ENCODE peak calls at places on chromosomes 7 and 10, in five cellular contexts. One of them, this sample, is unnamed.

GRCh38 chr10:28594401-28594800 is 61.5 kb downstream of the WAC start:
- DNase-seq in CD8-positive, alpha-beta T cell: no peak
- DNase-seq in nephron progenitor cell: no peak
- DNase-seq in BE2C: no peak
- DNase-seq in kidney epithelial cell: no peak
- DNase-seq in this sample: no peak

GRCh38 chr10:1057106-1057657 is 997 bp downstream of the WDR37 start:
- DNase-seq in CD8-positive, alpha-beta T cell: no peak
- DNase-seq in nephron progenitor cell: peak; percentile 34
- DNase-seq in BE2C: no peak
- DNase-seq in kidney epithelial cell: no peak
- DNase-seq in this sample: no peak

GRCh38 chr10:101968286-101968685 is 87.7 kb downstream of the ARMH3 start:
- DNase-seq in CD8-positive, alpha-beta T cell: no peak
- DNase-seq in nephron progenitor cell: no peak
- DNase-seq in BE2C: no peak
- DNase-seq in kidney epithelial cell: no peak
- DNase-seq in this sample: no peak

GRCh38 chr7:20304366-20304765 is 26.3 kb upstream of the ITGB8 start:
- DNase-seq in CD8-positive, alpha-beta T cell: no peak
- DNase-seq in nephron progenitor cell: no peak
- DNase-seq in BE2C: no peak
- DNase-seq in kidney epithelial cell: no peak
- DNase-seq in this sample: no peak

GRCh38 chr7:46368871-46369270 is 447.8 kb upstream of the IGFBP3 start:
- DNase-seq in CD8-positive, alpha-beta T cell: no peak
- DNase-seq in nephron progenitor cell: no peak
- DNase-seq in BE2C: no peak
- DNase-seq in kidney epithelial cell: no peak
- DNase-seq in this sample: no peak

GRCh38 chr7:125383324-125383723 is 453.7 kb upstream of the POT1 start:
- DNase-seq in CD8-positive, alpha-beta T cell: no peak
- DNase-seq in nephron progenitor cell: no peak
- DNase-seq in BE2C: no peak
- DNase-seq in kidney epithelial cell: no peak
- DNase-seq in this sample: no peak

GRCh38 chr7:43396193-43396747 is 186.6 kb upstream of the STK17A start:
- DNase-seq in CD8-positive, alpha-beta T cell: no peak
- DNase-seq in nephron progenitor cell: no peak
- DNase-seq in BE2C: no peak
- DNase-seq in kidney epithelial cell: no peak
- DNase-seq in this sample: no peak

GRCh38 chr7:159139202-159139601 is 5.5 kb downstream of the VIPR2 start:
- DNase-seq in CD8-positive, alpha-beta T cell: no peak
- DNase-seq in nephron progenitor cell: no peak
- DNase-seq in BE2C: no peak
- DNase-seq in kidney epithelial cell: no peak
- DNase-seq in this sample: no peak

GRCh38 chr10:111872591-111872990 is 311.0 kb downstream of the GPAM start:
- DNase-seq in CD8-positive, alpha-beta T cell: no peak
- DNase-seq in nephron progenitor cell: no peak
- DNase-seq in BE2C: no peak
- DNase-seq in kidney epithelial cell: no peak
- DNase-seq in this sample: peak; percentile 69

GRCh38 chr7:103150192-103150591 is 1.3 kb upstream of the NAPEPLD start:
- DNase-seq in CD8-positive, alpha-beta T cell: no peak
- DNase-seq in nephron progenitor cell: no peak
- DNase-seq in BE2C: no peak
- DNase-seq in kidney epithelial cell: no peak
- DNase-seq in this sample: peak; percentile 14

GRCh38 chr10:513393-513792 is 176.1 kb downstream of the DIP2C start:
- DNase-seq in CD8-positive, alpha-beta T cell: no peak
- DNase-seq in nephron progenitor cell: no peak
- DNase-seq in BE2C: no peak
- DNase-seq in kidney epithelial cell: no peak
- DNase-seq in this sample: no peak

GRCh38 chr7:40493609-40494041 is 358.8 kb downstream of the SUGCT start:
- DNase-seq in CD8-positive, alpha-beta T cell: no peak
- DNase-seq in nephron progenitor cell: no peak
- DNase-seq in BE2C: no peak
- DNase-seq in kidney epithelial cell: no peak
- DNase-seq in this sample: no peak

GRCh38 chr10:46523119-46523880 is 33.2 kb downstream of the GPRIN2 start:
- DNase-seq in CD8-positive, alpha-beta T cell: no peak
- DNase-seq in nephron progenitor cell: peak; percentile 18
- DNase-seq in BE2C: no peak
- DNase-seq in kidney epithelial cell: no peak
- DNase-seq in this sample: peak; percentile 95

GRCh38 chr10:129964611-129965417 is 740 bp upstream of the EBF3 start:
- DNase-seq in CD8-positive, alpha-beta T cell: no peak
- DNase-seq in nephron progenitor cell: peak; percentile 62
- DNase-seq in BE2C: no peak
- DNase-seq in kidney epithelial cell: no peak
- DNase-seq in this sample: no peak

GRCh38 chr10:69936091-69936490 is 116.6 kb upstream of the MACROH2A2 start:
- DNase-seq in CD8-positive, alpha-beta T cell: no peak
- DNase-seq in nephron progenitor cell: no peak
- DNase-seq in BE2C: no peak
- DNase-seq in kidney epithelial cell: no peak
- DNase-seq in this sample: no peak

GRCh38 chr10:42691361-42692120 is 53.2 kb upstream of the ZNF33B start:
- DNase-seq in CD8-positive, alpha-beta T cell: no peak
- DNase-seq in nephron progenitor cell: no peak
- DNase-seq in BE2C: peak; percentile 77
- DNase-seq in kidney epithelial cell: no peak
- DNase-seq in this sample: peak; percentile 25

GRCh38 chr7:4084271-4084670 is 597.8 kb upstream of the FOXK1 start:
- DNase-seq in CD8-positive, alpha-beta T cell: no peak
- DNase-seq in nephron progenitor cell: no peak
- DNase-seq in BE2C: no peak
- DNase-seq in kidney epithelial cell: no peak
- DNase-seq in this sample: no peak

GRCh38 chr10:119616879-119617580 is 20.3 kb upstream of the TIAL1 start:
- DNase-seq in CD8-positive, alpha-beta T cell: no peak
- DNase-seq in nephron progenitor cell: peak; percentile 30
- DNase-seq in BE2C: no peak
- DNase-seq in kidney epithelial cell: no peak
- DNase-seq in this sample: no peak

GRCh38 chr10:68781613-68782574 is 45.4 kb upstream of the STOX1 start:
- DNase-seq in CD8-positive, alpha-beta T cell: no peak
- DNase-seq in nephron progenitor cell: no peak
- DNase-seq in BE2C: no peak
- DNase-seq in kidney epithelial cell: no peak
- DNase-seq in this sample: no peak

GRCh38 chr10:96271017-96271815 is at the start of gene BLNK:
- DNase-seq in CD8-positive, alpha-beta T cell: no peak
- DNase-seq in nephron progenitor cell: no peak
- DNase-seq in BE2C: no peak
- DNase-seq in kidney epithelial cell: peak; percentile 28
- DNase-seq in this sample: peak; percentile 79

GRCh38 chr10:22619111-22619510 is 95.3 kb downstream of the PIP4K2A start:
- DNase-seq in CD8-positive, alpha-beta T cell: no peak
- DNase-seq in nephron progenitor cell: no peak
- DNase-seq in BE2C: no peak
- DNase-seq in kidney epithelial cell: no peak
- DNase-seq in this sample: no peak

GRCh38 chr7:21504021-21504420 is 38.8 kb upstream of the DNAH11 start:
- DNase-seq in CD8-positive, alpha-beta T cell: no peak
- DNase-seq in nephron progenitor cell: no peak
- DNase-seq in BE2C: no peak
- DNase-seq in kidney epithelial cell: no peak
- DNase-seq in this sample: no peak

GRCh38 chr7:19989906-19990305 is 216.5 kb upstream of the TMEM196 start:
- DNase-seq in CD8-positive, alpha-beta T cell: no peak
- DNase-seq in nephron progenitor cell: no peak
- DNase-seq in BE2C: no peak
- DNase-seq in kidney epithelial cell: no peak
- DNase-seq in this sample: no peak

GRCh38 chr10:3452234-3452633 is 279.7 kb upstream of the PITRM1 start:
- DNase-seq in CD8-positive, alpha-beta T cell: no peak
- DNase-seq in nephron progenitor cell: no peak
- DNase-seq in BE2C: no peak
- DNase-seq in kidney epithelial cell: peak; percentile 83
- DNase-seq in this sample: peak; percentile 70

GRCh38 chr10:132306951-132307751 is 599 bp downstream of the STK32C start:
- DNase-seq in CD8-positive, alpha-beta T cell: no peak
- DNase-seq in nephron progenitor cell: peak; percentile 39
- DNase-seq in BE2C: peak; percentile 44
- DNase-seq in kidney epithelial cell: no peak
- DNase-seq in this sample: peak; percentile 55

GRCh38 chr7:8386926-8387550 is 46.4 kb upstream of the NXPH1 start:
- DNase-seq in CD8-positive, alpha-beta T cell: no peak
- DNase-seq in nephron progenitor cell: no peak
- DNase-seq in BE2C: no peak
- DNase-seq in kidney epithelial cell: no peak
- DNase-seq in this sample: no peak

GRCh38 chr7:123633553-123633952 is 22.1 kb upstream of the LMOD2 start:
- DNase-seq in CD8-positive, alpha-beta T cell: no peak
- DNase-seq in nephron progenitor cell: no peak
- DNase-seq in BE2C: no peak
- DNase-seq in kidney epithelial cell: peak; percentile 45
- DNase-seq in this sample: peak; percentile 76

GRCh38 chr7:80100254-80100653 is 34.4 kb upstream of the GNAI1 start:
- DNase-seq in CD8-positive, alpha-beta T cell: no peak
- DNase-seq in nephron progenitor cell: no peak
- DNase-seq in BE2C: no peak
- DNase-seq in kidney epithelial cell: no peak
- DNase-seq in this sample: no peak

GRCh38 chr7:80097756-80098155 is 36.9 kb upstream of the GNAI1 start:
- DNase-seq in CD8-positive, alpha-beta T cell: no peak
- DNase-seq in nephron progenitor cell: no peak
- DNase-seq in BE2C: no peak
- DNase-seq in kidney epithelial cell: no peak
- DNase-seq in this sample: no peak

GRCh38 chr7:80093349-80093748 is 41.3 kb upstream of the GNAI1 start:
- DNase-seq in CD8-positive, alpha-beta T cell: no peak
- DNase-seq in nephron progenitor cell: no peak
- DNase-seq in BE2C: no peak
- DNase-seq in kidney epithelial cell: no peak
- DNase-seq in this sample: no peak

GRCh38 chr7:80098795-80099194 is 35.8 kb upstream of the GNAI1 start:
- DNase-seq in CD8-positive, alpha-beta T cell: no peak
- DNase-seq in nephron progenitor cell: no peak
- DNase-seq in BE2C: peak; percentile 14
- DNase-seq in kidney epithelial cell: no peak
- DNase-seq in this sample: no peak

GRCh38 chr7:80095545-80095944 is 39.1 kb upstream of the GNAI1 start:
- DNase-seq in CD8-positive, alpha-beta T cell: no peak
- DNase-seq in nephron progenitor cell: no peak
- DNase-seq in BE2C: no peak
- DNase-seq in kidney epithelial cell: no peak
- DNase-seq in this sample: peak; percentile 38
- TF ChIP-seq CTCF in CD8-positive, alpha-beta T cell: no peak
- TF ChIP-seq CTCF in nephron progenitor cell: peak; percentile 26
- TF ChIP-seq CTCF in BE2C: peak; percentile 43
- TF ChIP-seq CTCF in kidney epithelial cell: peak; percentile 31
- TF ChIP-seq CTCF in this sample: peak; percentile 37

DNA sequence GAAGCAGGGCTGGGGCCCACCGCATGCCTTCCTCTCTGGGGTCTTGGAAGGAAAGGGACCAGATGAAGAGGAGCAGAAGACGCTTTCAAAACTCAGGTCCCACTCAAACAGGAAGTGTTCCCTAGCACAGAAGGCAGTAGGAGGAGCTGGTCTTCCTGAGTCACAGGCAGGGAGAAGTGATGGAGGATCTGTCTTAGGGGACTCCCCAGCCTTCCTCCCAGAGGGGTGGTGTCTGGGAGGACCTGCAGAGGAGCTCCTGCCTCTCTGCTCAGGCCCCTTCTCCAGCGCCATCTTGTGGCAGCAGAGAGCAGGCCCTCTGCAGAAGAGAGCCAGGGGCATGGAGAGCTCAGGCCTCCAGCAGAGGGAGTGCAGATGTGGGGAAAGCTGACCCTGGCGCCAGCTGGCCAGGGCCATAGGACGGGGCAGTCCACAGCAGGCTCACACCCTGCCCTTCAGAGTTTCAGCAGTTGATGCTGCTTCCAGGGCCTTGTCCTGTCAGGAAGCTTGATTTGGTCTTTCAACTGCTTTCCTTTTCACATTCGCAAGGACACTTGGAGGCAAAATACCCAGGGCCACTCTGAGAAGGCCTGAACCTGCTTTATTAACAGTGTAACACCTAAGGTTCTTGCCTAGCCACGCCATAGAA is 62.2 kb upstream of the TARP start:
- DNase-seq in CD8-positive, alpha-beta T cell: peak; percentile 74
- DNase-seq in nephron progenitor cell: peak; percentile 89
- DNase-seq in BE2C: peak; percentile 90
- DNase-seq in kidney epithelial cell: peak; percentile 43
- DNase-seq in this sample: peak; percentile 87
- TF ChIP-seq CTCF in CD8-positive, alpha-beta T cell: peak; percentile 82
- TF ChIP-seq CTCF in nephron progenitor cell: peak; percentile 95
- TF ChIP-seq CTCF in BE2C: peak; percentile 100
- TF ChIP-seq CTCF in kidney epithelial cell: peak; percentile 99
- TF ChIP-seq CTCF in this sample: peak; percentile 81

DNA sequence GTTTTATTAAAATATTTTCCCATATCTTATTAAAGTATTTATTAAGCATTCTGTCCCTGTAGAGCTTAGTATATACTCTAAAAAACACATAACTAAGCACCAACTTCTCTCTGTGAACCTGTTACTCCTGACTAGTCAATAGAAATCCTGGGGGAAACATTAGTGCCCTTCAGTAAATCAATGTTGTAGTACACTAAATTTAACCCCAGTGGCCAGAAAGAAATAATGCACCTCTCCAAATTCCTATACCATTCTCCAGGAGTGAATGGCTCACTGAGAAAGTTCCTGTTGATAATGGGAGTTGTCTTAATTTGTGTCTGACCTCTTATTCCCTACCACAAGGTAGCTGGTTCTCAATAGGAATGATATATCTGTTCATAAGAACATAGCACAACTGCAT is 188.2 kb downstream of the SEMA3D start:
- DNase-seq in CD8-positive, alpha-beta T cell: no peak
- DNase-seq in nephron progenitor cell: no peak
- DNase-seq in BE2C: no peak
- DNase-seq in kidney epithelial cell: no peak
- DNase-seq in this sample: no peak
- TF ChIP-seq CTCF in CD8-positive, alpha-beta T cell: no peak
- TF ChIP-seq CTCF in nephron progenitor cell: peak; percentile 16
- TF ChIP-seq CTCF in BE2C: peak; percentile 30
- TF ChIP-seq CTCF in kidney epithelial cell: no peak
- TF ChIP-seq CTCF in this sample: no peak

DNA sequence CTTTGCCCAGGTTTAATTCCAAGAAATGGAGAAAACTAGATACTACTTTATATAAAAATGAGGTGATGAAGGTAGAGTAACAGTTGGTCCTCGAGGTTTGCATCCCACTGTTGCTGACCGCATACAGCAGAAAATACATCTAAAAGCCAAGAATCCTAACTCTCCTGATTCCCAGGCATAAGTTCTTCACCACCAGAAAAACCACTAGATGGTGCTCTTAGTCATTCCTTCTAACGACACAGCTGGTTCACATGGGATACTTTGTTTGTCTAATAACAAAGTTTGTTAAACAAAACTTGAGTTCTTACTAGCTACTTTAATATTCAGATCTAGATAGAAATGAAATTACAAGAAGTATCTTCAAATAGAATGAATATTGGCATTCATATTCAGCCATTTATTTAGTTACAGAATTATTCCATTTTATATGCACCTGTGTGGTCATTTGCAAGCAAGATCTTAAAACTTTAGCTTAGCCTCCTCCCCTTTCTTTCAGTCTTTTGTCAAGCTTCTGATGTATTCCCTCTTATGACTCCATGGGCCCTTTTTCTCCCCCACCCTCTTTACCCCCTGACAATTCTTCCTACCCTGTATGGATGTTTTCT is 54.1 kb upstream of the CYP26C1 start:
- DNase-seq in CD8-positive, alpha-beta T cell: no peak
- DNase-seq in nephron progenitor cell: peak; percentile 4
- DNase-seq in BE2C: no peak
- DNase-seq in kidney epithelial cell: peak; percentile 4
- DNase-seq in this sample: peak; percentile 67
- TF ChIP-seq CTCF in CD8-positive, alpha-beta T cell: no peak
- TF ChIP-seq CTCF in nephron progenitor cell: peak; percentile 66
- TF ChIP-seq CTCF in BE2C: peak; percentile 75
- TF ChIP-seq CTCF in kidney epithelial cell: peak; percentile 76
- TF ChIP-seq CTCF in this sample: peak; percentile 68